ENCODE peak calls at places on chromosomes 1 and 21, in four cellular contexts. Z, J, N and U are unnamed samples.

GRCh38 chr1:8211620-8212442 is 106.1 kb upstream of the SLC45A1 start:
- DNase-seq in Z (no peak), N (no peak), J (peak; percentile 88), U (peak; percentile 76)

GRCh38 chr1:206507395-206508129 is at the start of gene RASSF5:
- DNase-seq in Z (peak; percentile 93), J (peak; percentile 94), N (peak; percentile 83), U (peak; percentile 88)

GRCh38 chr1:67791686-67792475 is 41.4 kb downstream of the GNG12 start:
- DNase-seq in Z (no peak), N (no peak), J (peak; percentile 77), U (no peak)

GRCh38 chr1:179178965-179179364 is 50.5 kb downstream of the ABL2 start:
- DNase-seq in J (no peak), Z (no peak), N (no peak), U (no peak)

GRCh38 chr1:151061012-151061401 is 810 bp downstream of the MLLT11 start:
- DNase-seq in N (no peak), Z (no peak), J (no peak), U (no peak)

GRCh38 chr1:951364-951763 is 7.7 kb downstream of the NOC2L start:
- DNase-seq in N (no peak), J (no peak), Z (no peak), U (no peak)

GRCh38 chr21:35593000-35593502 is 467.3 kb downstream of the SETD4 start:
- DNase-seq in Z (no peak), J (no peak), N (no peak), U (no peak)

GRCh38 chr1:74395492-74395891 is 116.9 kb downstream of the LRRC53 start:
- DNase-seq in N (no peak), J (no peak), Z (peak; percentile 13), U (no peak)

GRCh38 chr1:33322870-33323585 is 2.1 kb upstream of the A3GALT2 start:
- DNase-seq in Z (no peak), N (no peak), J (no peak), U (no peak)

GRCh38 chr1:243939167-243939848 is 89.3 kb upstream of the AKT3 start:
- DNase-seq in J (no peak), N (no peak), Z (no peak), U (no peak)

GRCh38 chr1:22380024-22380785 is 71.4 kb upstream of the ZBTB40 start:
- DNase-seq in N (no peak), J (no peak), Z (no peak), U (no peak)

GRCh38 chr21:44477131-44477530 is 21.8 kb downstream of the LRRC3 start:
- DNase-seq in N (no peak), J (no peak), Z (no peak), U (no peak)

GRCh38 chr1:167899253-167899681 is 14.7 kb downstream of the ADCY10 start:
- DNase-seq in J (peak; percentile 88), Z (peak; percentile 64), N (peak; percentile 17), U (no peak)

GRCh38 chr21:33069994-33070811 is at the start of gene OLIG1:
- DNase-seq in Z (peak; percentile 49), N (no peak), J (no peak), U (no peak)

GRCh38 chr1:89855413-89856123 is 34.7 kb downstream of the LRRC8D start:
- DNase-seq in Z (no peak), N (no peak), J (no peak), U (no peak)

GRCh38 chr1:212147581-212148033 is 112.1 kb downstream of the DTL start:
- DNase-seq in J (no peak), N (no peak), Z (peak; percentile 51), U (no peak)

GRCh38 chr1:235093013-235093618 is 35.5 kb downstream of the TOMM20 start:
- DNase-seq in N (peak; percentile 72), J (peak; percentile 69), Z (peak; percentile 39), U (no peak)

GRCh38 chr1:217333939-217334338 is 297.0 kb downstream of the GPATCH2 start:
- DNase-seq in Z (peak; percentile 18), N (peak; percentile 5), J (no peak), U (no peak)

GRCh38 chr1:193494368-193494767 is 308.0 kb upstream of the B3GALT2 start:
- DNase-seq in J (no peak), Z (no peak), N (no peak), U (no peak)

GRCh38 chr1:76250317-76250716 is 175.8 kb downstream of the ST6GALNAC3 start:
- DNase-seq in J (no peak), N (no peak), Z (no peak), U (no peak)

GRCh38 chr1:31524196-31524967 is 51.9 kb upstream of the TINAGL1 start:
- DNase-seq in Z (no peak), N (no peak), J (no peak), U (no peak)

GRCh38 chr1:31522556-31522845 is 53.8 kb upstream of the TINAGL1 start:
- DNase-seq in J (no peak), Z (no peak), N (no peak), U (no peak)

GRCh38 chr1:31523769-31524168 is 52.5 kb upstream of the TINAGL1 start:
- DNase-seq in N (peak; percentile 16), Z (no peak), J (peak; percentile 68), U (peak; percentile 79)

GRCh38 chr1:31523012-31523411 is 53.3 kb upstream of the TINAGL1 start:
- DNase-seq in N (no peak), Z (no peak), J (no peak), U (no peak)

DNA sequence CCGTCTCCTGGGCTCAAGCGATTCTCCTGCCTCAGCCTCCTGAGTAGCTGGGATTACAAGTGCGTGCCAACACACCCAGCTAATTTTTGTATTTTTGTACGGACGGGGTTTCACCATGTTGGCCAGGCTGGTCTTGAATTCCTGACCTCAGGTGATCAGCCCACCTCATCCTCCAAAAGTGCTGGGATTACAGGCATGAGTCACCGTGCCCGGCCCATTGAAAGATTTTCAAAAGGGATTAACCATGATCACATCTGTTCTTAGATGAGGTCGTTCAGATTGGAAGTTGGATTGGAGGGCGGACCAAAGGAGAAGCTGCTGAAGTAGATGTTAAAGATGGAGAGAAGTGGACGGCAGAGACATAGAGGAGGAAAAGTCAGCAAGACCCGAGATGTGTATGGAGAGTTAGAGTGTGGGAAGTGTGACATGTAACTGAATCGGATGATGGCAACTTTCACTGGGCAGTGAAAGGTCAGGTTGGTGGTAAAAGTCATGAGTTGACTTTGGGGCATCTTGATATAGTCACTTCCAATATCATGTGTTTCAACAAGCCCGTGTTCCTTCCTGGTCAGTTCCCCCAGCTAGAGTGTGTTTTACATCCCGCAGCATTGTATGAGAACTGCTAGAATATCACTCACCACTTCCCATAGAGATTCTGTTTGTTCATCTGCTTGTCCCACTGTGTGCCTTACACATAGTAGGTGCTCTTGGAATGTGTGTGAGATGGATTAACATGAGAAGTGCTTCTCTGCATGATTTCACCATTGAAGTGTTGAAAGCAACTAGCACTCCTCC is 54.4 kb upstream of the TINAGL1 start:
- DNase-seq in Z (no peak), J (no peak), N (no peak), U (no peak)
- H3K27ac ChIP-seq in Z (no peak overlapping the region), J (no peak overlapping the region), N (no peak overlapping the region), U (no peak overlapping the region)

GRCh38 chr1:25031601-25031965 is 101.5 kb upstream of the RUNX3 start:
- DNase-seq in Z (no peak), J (no peak), N (no peak), U (no peak)

GRCh38 chr1:25033828-25034451 is 103.9 kb upstream of the RUNX3 start:
- DNase-seq in Z (peak; percentile 28), N (peak; percentile 24), J (peak; percentile 71), U (no peak)

GRCh38 chr1:25030674-25031589 is 100.9 kb upstream of the RUNX3 start:
- DNase-seq in J (no peak), N (no peak), Z (no peak), U (no peak)

GRCh38 chr1:25033030-25033827 is 103.2 kb upstream of the RUNX3 start:
- DNase-seq in N (no peak), J (no peak), Z (no peak), U (no peak)

DNA sequence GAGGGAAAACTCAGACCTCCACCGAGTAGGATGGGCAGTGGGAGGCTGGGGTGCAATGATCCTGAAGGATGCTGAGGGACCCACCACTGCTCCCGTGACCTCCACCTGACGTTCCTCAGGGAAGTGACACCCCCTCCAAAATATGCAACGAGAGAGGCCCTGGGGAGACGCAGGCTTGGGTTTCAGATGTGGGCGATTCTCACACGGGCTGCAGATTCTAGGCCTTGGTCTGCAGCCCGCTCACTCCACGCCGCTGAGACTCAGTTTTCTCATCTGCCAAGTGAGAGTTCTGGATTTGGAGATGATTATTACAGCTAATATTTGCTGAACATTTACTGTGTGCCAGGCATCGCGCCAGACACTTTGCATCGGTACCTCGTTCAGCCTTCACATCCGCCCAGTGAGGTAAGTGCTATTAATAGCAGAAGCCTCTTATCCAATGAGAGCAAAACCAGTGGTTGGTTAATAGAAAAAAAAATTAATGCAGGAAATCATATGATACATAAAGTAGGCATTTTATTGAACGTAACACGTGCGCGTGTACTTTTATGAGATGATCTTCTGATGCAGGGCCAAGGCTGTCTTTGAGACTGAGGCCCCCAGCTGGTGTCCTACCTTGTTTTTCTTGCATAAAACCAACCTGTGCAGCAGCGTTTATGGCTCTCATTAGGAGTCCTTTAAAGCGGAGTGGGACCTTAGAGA is 102.0 kb upstream of the RUNX3 start:
- DNase-seq in N (peak; percentile 47), J (no peak), Z (peak; percentile 62), U (no peak)
- TF ChIP-seq CTCF in N (no peak), J (no peak), Z (no peak), U (no peak)

GRCh38 chr1:40133122-40133665 is 28.0 kb upstream of the RLF start:
- DNase-seq in Z (no peak), J (no peak), N (no peak), U (no peak)

GRCh38 chr1:40133839-40134238 is 27.3 kb upstream of the RLF start:
- DNase-seq in Z (no peak), N (no peak), J (no peak), U (no peak)

GRCh38 chr1:40130892-40131291 is 30.3 kb upstream of the RLF start:
- DNase-seq in J (no peak), N (no peak), Z (no peak), U (no peak)

DNA sequence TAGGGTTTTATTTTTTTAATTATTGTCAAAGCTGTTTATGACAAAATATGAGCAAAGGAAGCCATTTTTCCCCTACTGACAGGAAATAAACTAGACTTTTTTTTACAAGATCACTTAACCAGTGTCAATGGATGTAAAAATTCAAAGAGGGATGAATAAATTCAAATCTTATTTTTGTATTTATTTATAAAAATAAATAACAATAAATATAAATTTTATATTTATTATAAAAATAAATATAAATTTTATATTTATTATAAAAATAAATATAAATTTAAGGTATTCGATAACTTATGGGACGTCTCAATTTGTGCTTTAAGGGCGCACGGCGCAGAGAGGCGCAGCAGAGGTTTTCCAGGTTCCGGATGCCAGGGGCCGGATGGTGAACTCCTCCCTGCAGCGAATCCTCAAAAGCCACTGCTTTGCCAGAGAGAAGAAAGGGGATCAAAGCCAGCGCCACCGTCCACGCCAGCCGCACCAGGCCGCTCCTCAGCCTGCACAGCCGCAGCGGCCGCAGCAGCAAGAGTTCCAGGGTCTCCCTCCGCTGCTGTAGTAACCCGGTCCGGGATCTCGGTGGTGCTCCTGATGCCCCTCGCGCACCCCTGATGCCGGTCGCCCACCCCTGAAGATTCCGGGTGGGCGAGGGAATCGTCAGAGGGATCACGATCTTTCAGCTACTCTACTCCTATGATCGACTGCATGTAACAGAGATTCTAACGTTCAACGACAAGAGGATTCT is 28.6 kb upstream of the RLF start:
- DNase-seq in Z (no peak), N (no peak), J (no peak), U (no peak)
- H3K27ac ChIP-seq in Z (no peak overlapping the region), N (no peak overlapping the region), J (no peak overlapping the region), U (no peak overlapping the region)

DNA sequence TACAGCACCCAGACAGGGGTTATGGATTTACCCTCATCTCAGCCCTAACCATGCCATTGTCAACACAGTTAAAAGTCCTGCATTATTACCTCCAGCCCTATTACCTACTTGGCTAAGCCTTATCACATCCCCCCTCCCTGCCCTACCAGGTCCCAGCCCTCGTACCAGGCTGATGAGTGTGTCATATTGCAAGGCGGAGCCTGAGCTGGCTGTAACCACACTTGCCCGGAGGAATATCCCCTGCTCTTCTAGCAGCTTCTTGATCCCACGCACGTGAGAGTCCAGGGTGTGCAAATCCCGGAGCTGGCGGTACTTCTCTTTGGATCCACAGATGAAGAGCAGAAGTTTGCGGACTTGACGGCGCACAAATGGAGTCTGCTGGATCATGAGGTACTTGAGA is 87.4 kb downstream of the UBR4 start:
- DNase-seq in Z (peak; percentile 60), N (peak; percentile 20), J (no peak), U (no peak)
- TF ChIP-seq CTCF in Z (no peak), N (no peak), J (no peak), U (no peak)